ENCODE peak calls at places on chromosome 17, in four cellular contexts. L is tibial artery, Q is lung, U is thoracic aorta. X is an unnamed sample. For H3K27me3, the result is how much of the 10 kb centered on the place peaks cover.

GRCh38 chr17:64661981-64662773 is at the start of gene SMURF2:
- DNase-seq in L (peak), Q (peak), U (peak), X (peak)

GRCh38 chr17:76678330-76678729 is 32.4 kb downstream of the MXRA7 start:
- DNase-seq in L (no peak), Q (no peak), U (no peak), X (no peak)

GRCh38 chr17:72176516-72176851 is 55.7 kb downstream of the SOX9 start:
- DNase-seq in L (no peak), Q (no peak), U (no peak), X (no peak)

GRCh38 chr17:77098884-77099545 is 41.8 kb upstream of the SEC14L1 start:
- DNase-seq in L (peak), Q (peak), U (no peak), X (no peak)

GRCh38 chr17:51169340-51169739 is 3.1 kb downstream of the NME2 start:
- DNase-seq in L (no peak), Q (no peak), U (no peak), X (no peak)

GRCh38 chr17:17001874-17002520 is 30.1 kb upstream of the TNFRSF13B start:
- DNase-seq in L (peak), Q (peak), U (peak), X (peak)

GRCh38 chr17:63702223-63702577 is 2.3 kb upstream of the LIMD2 start:
- DNase-seq in L (peak), Q (no peak), U (no peak), X (no peak)

GRCh38 chr17:67974186-67974585 is 22.1 kb downstream of the C17orf58 start:
- DNase-seq in L (no peak), Q (no peak), U (no peak), X (no peak)

GRCh38 chr17:2058521-2059124 is 3.7 kb downstream of the HIC1 start:
- DNase-seq in L (no peak), Q (peak), U (no peak), X (no peak)

GRCh38 chr17:4607773-4608187 is 23.5 kb downstream of the SMTNL2 start:
- DNase-seq in L (peak), Q (peak), U (no peak), X (no peak)

GRCh38 chr17:57484081-57484666 is 227.9 kb downstream of the MSI2 start:
- DNase-seq in L (no peak), Q (no peak), U (no peak), X (no peak)

GRCh38 chr17:48556534-48557401 is 11.9 kb upstream of the HOXB2 start:
- DNase-seq in L (no peak), Q (no peak), U (no peak), X (no peak)
- H3K27me3 ChIP-seq in L (under half), Q (under half), U (under half), X (under half)

GRCh38 chr17:48549909-48550308 is 5.0 kb upstream of the HOXB2 start:
- DNase-seq in L (no peak), Q (no peak), U (no peak), X (no peak)
- H3K27me3 ChIP-seq in L (under half), Q (under half), U (under half), X (under half)

GRCh38 chr17:34825884-34826283 is 135.4 kb downstream of the CCT6B start:
- DNase-seq in L (no peak), Q (no peak), U (no peak), X (no peak)
- H3K27me3 ChIP-seq in L (under half), Q (under half), U (under half), X (under half)

GRCh38 chr17:37791985-37792384 is 47.1 kb upstream of the HNF1B start:
- DNase-seq in L (no peak), Q (no peak), U (no peak), X (no peak)
- H3K27me3 ChIP-seq in L (half or more), Q (under half), U (under half), X (under half)

GRCh38 chr17:43753488-43754129 is 5.0 kb downstream of the SOST start:
- DNase-seq in L (no peak), Q (no peak), U (no peak), X (no peak)
- H3K27me3 ChIP-seq in L (under half), Q (under half), U (under half), X (under half)

X was measured in Caco-2.